ENCODE peak calls at places on chromosomes 2 and 18, in eight cellular contexts. A, K, T, W, O, M, Z and P are unnamed samples.

GRCh38 chr2:202278036-202278760 is 12.6 kb downstream of the NOP58 start:
- DNase-seq in A (no peak), K (peak; percentile 29), T (no peak), W (no peak), O (no peak), M (no peak), Z (no peak), P (no peak)

GRCh38 chr18:55509631-55510372 is 78.2 kb downstream of the TCF4 start:
- DNase-seq in A (no peak), K (no peak), T (no peak), W (no peak), O (no peak), M (peak; percentile 51), Z (no peak), P (peak; percentile 37)

GRCh38 chr2:149715005-149715592 is 127.5 kb upstream of the MMADHC start:
- DNase-seq in A (no peak), K (peak; percentile 12), T (no peak), W (no peak), O (no peak), M (peak; percentile 35), Z (no peak), P (no peak)

GRCh38 chr2:42141687-42142475 is 27.3 kb upstream of the EML4 start:
- DNase-seq in A (no peak), K (peak; percentile 94), T (peak; percentile 56), W (peak; percentile 27), O (peak; percentile 52), M (peak; percentile 94), Z (no peak), P (no peak)

GRCh38 chr2:215966274-215966673 is 47.1 kb downstream of the MREG start:
- DNase-seq in A (no peak), K (no peak), T (no peak), W (no peak), O (no peak), M (no peak), Z (no peak), P (no peak)

GRCh38 chr2:7053650-7054262 is 136.5 kb downstream of the RNF144A start:
- DNase-seq in A (no peak), K (no peak), T (peak; percentile 85), W (no peak), O (no peak), M (peak; percentile 76), Z (no peak), P (no peak)

GRCh38 chr18:75277629-75277966 is 67.0 kb downstream of the TSHZ1 start:
- DNase-seq in A (no peak), K (no peak), T (no peak), W (no peak), O (no peak), M (no peak), Z (no peak), P (no peak)

GRCh38 chr2:96527990-96528679 is 8.4 kb upstream of the ARID5A start:
- DNase-seq in A (no peak), K (no peak), T (no peak), W (no peak), O (peak; percentile 88), M (peak; percentile 26), Z (peak; percentile 59), P (no peak)

GRCh38 chr2:28412625-28413151 is 20.0 kb downstream of the FOSL2 start:
- DNase-seq in A (no peak), K (no peak), T (no peak), W (no peak), O (no peak), M (no peak), Z (no peak), P (no peak)

GRCh38 chr2:157324331-157324843 is 1.2 kb downstream of the ERMN start:
- DNase-seq in A (no peak), K (no peak), T (no peak), W (no peak), O (no peak), M (no peak), Z (no peak), P (no peak)

GRCh38 chr2:189709761-189710160 is 35.3 kb downstream of the ANKAR start:
- DNase-seq in A (no peak), K (no peak), T (no peak), W (no peak), O (no peak), M (no peak), Z (no peak), P (no peak)

GRCh38 chr2:39954346-39954745 is 175.3 kb upstream of the THUMPD2 start:
- DNase-seq in A (no peak), K (no peak), T (no peak), W (no peak), O (no peak), M (no peak), Z (no peak), P (no peak)

GRCh38 chr2:171230176-171230575 is 69.5 kb upstream of the TLK1 start:
- DNase-seq in A (no peak), K (no peak), T (no peak), W (no peak), O (no peak), M (no peak), Z (no peak), P (no peak)

GRCh38 chr2:167506395-167506794 is 618.1 kb downstream of the XIRP2 start:
- DNase-seq in A (no peak), K (no peak), T (no peak), W (no peak), O (no peak), M (no peak), Z (no peak), P (no peak)

GRCh38 chr18:60053747-60054304 is 154.0 kb downstream of the PMAIP1 start:
- DNase-seq in A (no peak), K (peak; percentile 60), T (no peak), W (no peak), O (no peak), M (peak; percentile 25), Z (no peak), P (no peak)

GRCh38 chr2:16933355-16933754 is 267.7 kb upstream of the CYRIA start:
- DNase-seq in A (no peak), K (no peak), T (no peak), W (no peak), O (no peak), M (no peak), Z (no peak), P (no peak)

GRCh38 chr2:238152811-238153688 is 5.7 kb upstream of the ERFE start:
- DNase-seq in A (no peak), K (no peak), T (no peak), W (no peak), O (no peak), M (no peak), Z (no peak), P (no peak)

GRCh38 chr2:191566347-191566746 is 111.6 kb upstream of the NABP1 start:
- DNase-seq in A (peak; percentile 55), K (peak; percentile 71), T (peak; percentile 25), W (peak; percentile 52), O (peak; percentile 60), M (peak; percentile 79), Z (peak; percentile 51), P (peak; percentile 47)

GRCh38 chr2:20443276-20443920 is 3.5 kb upstream of the RHOB start:
- DNase-seq in A (no peak), K (peak; percentile 77), T (no peak), W (no peak), O (peak; percentile 60), M (peak; percentile 82), Z (no peak), P (peak; percentile 54)

GRCh38 chr2:110708455-110708854 is 23.9 kb upstream of the ACOXL start:
- DNase-seq in A (no peak), K (no peak), T (no peak), W (no peak), O (no peak), M (no peak), Z (no peak), P (no peak)

GRCh38 chr2:84613082-84613481 is 96.8 kb downstream of the DNAH6 start:
- DNase-seq in A (no peak), K (peak; percentile 97), T (no peak), W (no peak), O (no peak), M (peak; percentile 1), Z (no peak), P (no peak)

GRCh38 chr2:33727361-33728032 is 128.4 kb upstream of the FAM98A start:
- DNase-seq in A (no peak), K (no peak), T (no peak), W (no peak), O (no peak), M (no peak), Z (no peak), P (no peak)

GRCh38 chr2:109516445-109517117 is 97.2 kb downstream of the SEPTIN10 start:
- DNase-seq in A (no peak), K (peak; percentile 73), T (no peak), W (no peak), O (no peak), M (peak; percentile 56), Z (no peak), P (peak; percentile 84)

GRCh38 chr2:226450141-226450540 is 349.5 kb downstream of the IRS1 start:
- DNase-seq in A (no peak), K (no peak), T (no peak), W (no peak), O (no peak), M (no peak), Z (no peak), P (no peak)

GRCh38 chr2:17962874-17963273 is 84.4 kb downstream of the KCNS3 start:
- DNase-seq in A (no peak), K (no peak), T (no peak), W (no peak), O (no peak), M (peak; percentile 57), Z (no peak), P (no peak)

GRCh38 chr2:55771612-55772011 is 78.0 kb upstream of the PNPT1 start:
- DNase-seq in A (no peak), K (peak; percentile 22), T (no peak), W (no peak), O (no peak), M (peak; percentile 58), Z (no peak), P (no peak)

GRCh38 chr2:67880291-67880761 is 182.5 kb downstream of the C1D start:
- DNase-seq in A (no peak), K (no peak), T (no peak), W (no peak), O (peak; percentile 35), M (peak; percentile 85), Z (no peak), P (no peak)

GRCh38 chr2:6325616-6326015 is 540.1 kb downstream of the CMPK2 start:
- DNase-seq in A (no peak), K (no peak), T (no peak), W (no peak), O (no peak), M (no peak), Z (no peak), P (no peak)

GRCh38 chr2:18623782-18624181 is 34.4 kb upstream of the NT5C1B start:
- DNase-seq in A (no peak), K (no peak), T (no peak), W (no peak), O (no peak), M (no peak), Z (no peak), P (no peak)

GRCh38 chr2:60675309-60675708 is 80.8 kb upstream of the PAPOLG start:
- DNase-seq in A (no peak), K (no peak), T (no peak), W (no peak), O (no peak), M (no peak), Z (no peak), P (no peak)

GRCh38 chr2:110807520-110807919 is 75.1 kb downstream of the ACOXL start:
- DNase-seq in A (no peak), K (no peak), T (no peak), W (no peak), O (no peak), M (no peak), Z (no peak), P (no peak)

GRCh38 chr2:136247204-136247990 is 129.4 kb upstream of the CXCR4 start:
- DNase-seq in A (no peak), K (no peak), T (no peak), W (no peak), O (peak; percentile 61), M (peak; percentile 64), Z (peak; percentile 24), P (no peak)

GRCh38 chr2:8319219-8319618 is 362.6 kb upstream of the ID2 start:
- DNase-seq in A (no peak), K (no peak), T (no peak), W (no peak), O (no peak), M (no peak), Z (no peak), P (no peak)

GRCh38 chr2:95721726-95722125 is 129.9 kb downstream of the TRIM43 start:
- DNase-seq in A (no peak), K (no peak), T (no peak), W (no peak), O (no peak), M (no peak), Z (no peak), P (no peak)